ENCODE peak calls at places on chromosome 16, in six cellular contexts. P, L, N, J, R and B are unnamed samples.

GRCh38 chr16:27113341-27113841 is 46.7 kb downstream of the C16orf82 start:
- DNase-seq in P (no peak), L (no peak), N (no peak), J (no peak), R (no peak), B (no peak)

GRCh38 chr16:4426021-4426684 is 485 bp downstream of the DNAJA3 start:
- DNase-seq in P (peak), L (no peak), N (no peak), J (no peak), R (no peak), B (no peak)

GRCh38 chr16:4263504-4264436 is 9.1 kb downstream of the TFAP4 start:
- DNase-seq in P (peak), L (peak), N (peak), J (no peak), R (peak), B (peak)

GRCh38 chr16:24851700-24852099 is 5.9 kb downstream of the SLC5A11 start:
- DNase-seq in P (no peak), L (no peak), N (no peak), J (no peak), R (no peak), B (no peak)

GRCh38 chr16:65494609-65495008 is 372.7 kb upstream of the CDH11 start:
- DNase-seq in P (no peak), L (no peak), N (no peak), J (no peak), R (no peak), B (no peak)

GRCh38 chr16:88561485-88562369 is 8.5 kb upstream of the ZC3H18 start:
- DNase-seq in P (peak), L (peak), N (no peak), J (no peak), R (no peak), B (peak)

GRCh38 chr16:13935408-13935807 is 15.5 kb downstream of the ERCC4 start:
- DNase-seq in P (no peak), L (no peak), N (no peak), J (no peak), R (no peak), B (no peak)

GRCh38 chr16:61726125-61726524 is 310.1 kb downstream of the CDH8 start:
- DNase-seq in P (no peak), L (no peak), N (no peak), J (no peak), R (no peak), B (no peak)

GRCh38 chr16:70417661-70418060 is 21.2 kb downstream of the ST3GAL2 start:
- DNase-seq in P (no peak), L (no peak), N (no peak), J (no peak), R (no peak), B (no peak)

GRCh38 chr16:52469775-52470174 is 77.2 kb downstream of the TOX3 start:
- DNase-seq in P (peak), L (no peak), N (no peak), J (no peak), R (no peak), B (no peak)

GRCh38 chr16:27432600-27432957 is 30.6 kb downstream of the IL21R start:
- DNase-seq in P (no peak), L (no peak), N (peak), J (no peak), R (peak), B (no peak)

GRCh38 chr16:23679986-23680336 is 1.3 kb downstream of the PLK1 start:
- DNase-seq in P (no peak), L (no peak), N (no peak), J (no peak), R (no peak), B (no peak)

GRCh38 chr16:2213817-2214720 is 571 bp downstream of the PGP start:
- DNase-seq in P (no peak), L (peak), N (no peak), J (no peak), R (no peak), B (no peak)

GRCh38 chr16:71628810-71629209 is 2.8 kb downstream of the MARVELD3 start:
- DNase-seq in P (no peak), L (no peak), N (no peak), J (no peak), R (no peak), B (no peak)

GRCh38 chr16:50467943-50468748 is 80.0 kb upstream of the NKD1 start:
- DNase-seq in P (no peak), L (peak), N (no peak), J (no peak), R (peak), B (peak)

GRCh38 chr16:30997887-30998711 is 12.3 kb downstream of the STX1B start:
- DNase-seq in P (peak), L (no peak), N (no peak), J (no peak), R (no peak), B (no peak)

GRCh38 chr16:78794581-78795300 is 695.3 kb downstream of the WWOX start:
- DNase-seq in P (no peak), L (no peak), N (no peak), J (no peak), R (peak), B (no peak)

GRCh38 chr16:58732545-58733247 is 1.4 kb downstream of the GOT2 start:
- DNase-seq in P (no peak), L (no peak), N (no peak), J (no peak), R (no peak), B (no peak)

GRCh38 chr16:638034-638543 is 2.0 kb upstream of the METTL26 start:
- DNase-seq in P (no peak), L (no peak), N (no peak), J (no peak), R (no peak), B (no peak)

GRCh38 chr16:637081-638018 is 1.2 kb upstream of the METTL26 start:
- DNase-seq in P (peak), L (peak), N (peak), J (no peak), R (peak), B (peak)

GRCh38 chr16:635573-636205 is 416 bp downstream of the METTL26 start:
- DNase-seq in P (no peak), L (no peak), N (no peak), J (no peak), R (no peak), B (no peak)

GRCh38 chr16:634996-635395 is 1.1 kb downstream of the METTL26 start:
- DNase-seq in P (no peak), L (no peak), N (no peak), J (no peak), R (no peak), B (no peak)

DNA sequence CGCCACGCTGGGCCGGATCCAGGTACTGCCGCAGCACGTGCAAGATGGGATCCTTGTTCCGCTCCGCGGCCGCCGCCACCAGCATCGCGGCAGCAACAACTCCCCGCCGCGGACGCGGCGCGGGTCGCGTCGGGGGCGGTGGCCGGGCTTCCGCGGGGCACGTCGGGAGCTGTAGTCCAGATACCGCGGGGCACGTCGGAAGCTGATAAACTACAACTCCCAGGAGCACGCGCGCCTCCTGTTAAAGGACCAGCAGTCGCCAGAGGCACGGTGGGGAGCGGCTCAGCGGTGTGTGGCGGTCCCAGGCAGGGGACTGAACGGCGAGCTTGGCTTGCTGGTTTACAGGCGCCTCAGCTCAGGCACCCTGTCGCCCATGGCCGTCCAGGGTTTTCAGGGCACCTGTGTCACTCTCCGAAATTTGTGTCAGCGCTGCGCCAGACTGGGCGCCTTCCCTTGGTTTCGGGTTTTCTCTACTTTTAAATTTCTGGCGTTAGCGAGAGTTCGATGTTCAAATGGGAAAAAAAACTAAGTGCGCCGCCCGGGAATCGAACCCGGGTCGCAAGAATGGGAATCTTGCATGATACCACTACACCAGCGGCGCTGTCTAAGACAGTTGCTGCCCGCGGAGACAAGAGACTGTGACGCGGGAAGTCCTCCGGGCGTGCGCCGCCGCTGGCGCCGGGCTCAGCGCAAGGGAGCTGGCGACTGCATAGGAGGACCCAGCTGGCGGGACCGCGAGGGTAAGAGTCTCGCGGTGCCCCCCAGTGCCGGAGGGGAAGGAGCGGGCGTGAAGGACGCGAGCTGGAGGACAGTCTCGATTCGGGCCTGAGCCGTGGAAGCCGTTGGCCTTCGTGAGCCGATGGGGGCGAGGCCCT is at the start of gene METTL26:
- DNase-seq in P (peak), L (peak), N (peak), J (no peak), R (peak), B (peak)
- TF ChIP-seq EP300 in P (peak), L (no peak), N (no peak), J (no peak), R (no peak), B (no peak)

DNA sequence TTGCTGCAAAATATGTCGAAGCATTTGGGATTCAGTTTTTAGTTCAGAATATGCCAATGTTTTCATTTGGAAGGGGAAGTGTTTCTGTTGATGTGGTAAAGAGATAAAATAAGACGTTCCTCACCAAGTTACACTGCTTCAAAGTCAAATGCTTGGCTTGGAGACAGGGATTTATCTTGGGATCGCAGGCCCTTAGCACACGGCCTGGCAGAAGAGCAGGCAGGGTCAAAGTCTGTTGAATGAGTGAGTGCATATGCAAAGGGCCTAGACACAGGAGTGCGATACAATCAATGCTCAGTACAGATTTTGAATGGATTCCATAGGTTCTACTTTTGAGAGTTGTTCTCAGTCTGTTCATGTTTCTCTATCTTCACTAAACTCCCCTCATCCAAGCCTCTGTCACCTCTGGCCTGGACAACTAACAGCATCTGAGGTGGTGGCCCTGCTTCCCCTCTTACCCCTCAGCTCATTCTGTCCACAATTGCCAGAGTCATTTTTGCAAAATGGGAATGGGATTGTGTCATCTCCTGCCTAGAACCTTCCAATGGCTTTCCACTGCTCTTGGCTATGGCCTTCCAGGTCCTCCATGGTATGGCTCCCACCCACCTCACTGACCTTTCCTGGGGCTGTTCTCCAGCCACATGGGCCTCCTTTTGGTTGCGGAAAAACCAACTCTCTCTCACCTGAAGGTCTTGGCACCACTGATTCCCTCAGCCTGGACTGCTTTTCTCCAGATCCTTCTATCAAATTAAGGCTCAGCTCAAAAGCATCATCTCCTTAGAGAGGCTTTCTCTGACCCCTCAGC is 3.2 kb downstream of the DEXI start:
- DNase-seq in P (no peak), L (no peak), N (no peak), J (no peak), R (no peak), B (no peak)
- TF ChIP-seq EP300 in P (no peak), L (no peak), N (no peak), J (no peak), R (no peak), B (no peak)

DNA sequence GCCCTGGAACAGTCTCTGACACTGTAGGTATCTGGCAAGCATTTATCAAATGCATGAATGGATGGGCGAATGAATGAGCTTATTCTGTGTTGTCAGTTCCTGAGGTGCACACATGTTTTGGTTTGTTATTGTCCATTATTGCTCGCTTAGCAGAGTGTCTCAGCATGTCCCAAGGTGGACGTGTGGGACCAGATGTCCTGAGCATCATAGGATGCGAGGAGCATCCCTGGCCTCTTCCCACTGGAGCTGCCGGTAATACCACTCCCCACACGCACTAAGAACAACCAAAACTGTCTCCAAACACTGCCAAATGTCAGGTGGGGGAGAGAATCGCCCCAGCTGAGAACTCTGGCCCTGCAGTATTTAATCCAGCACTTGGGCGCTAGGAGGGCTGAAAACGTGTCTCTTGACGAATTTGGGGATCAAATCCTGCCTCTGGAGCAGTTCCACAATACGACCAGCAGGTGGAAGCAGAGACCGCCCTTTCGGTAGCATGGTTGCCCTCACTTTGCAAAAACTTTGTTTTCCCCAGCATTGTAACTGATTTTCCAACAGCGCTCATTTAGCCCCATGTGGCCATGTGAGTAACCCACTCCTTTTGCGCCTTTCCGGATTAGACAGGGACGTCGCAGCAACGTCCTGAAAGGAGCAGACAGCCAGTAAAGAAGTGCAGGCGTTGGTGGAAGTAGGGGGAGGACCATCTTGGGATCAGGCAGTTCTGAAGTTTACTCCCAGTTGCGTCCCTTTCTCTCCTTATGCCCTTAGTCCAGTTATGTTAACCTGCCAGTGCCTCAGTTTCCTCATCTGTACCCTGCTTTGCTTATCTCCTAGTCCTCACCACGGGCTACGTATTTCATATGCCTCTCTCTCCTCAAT is 22.7 kb downstream of the TMEM114 start:
- DNase-seq in P (peak), L (peak), N (peak), J (peak), R (peak), B (peak)
- TF ChIP-seq EP300 in P (no peak), L (no peak), N (no peak), J (peak), R (no peak), B (no peak)

GRCh38 chr16:84795338-84796053 is 24.3 kb upstream of the CRISPLD2 start:
- DNase-seq in P (no peak), L (peak), N (peak), J (no peak), R (peak), B (peak)
- TF ChIP-seq EP300 in P (no peak), L (peak), N (peak), J (no peak), R (peak), B (peak)

GRCh38 chr16:86470964-86471363 is 39.4 kb upstream of the FOXF1 start:
- DNase-seq in P (no peak), L (no peak), N (no peak), J (no peak), R (no peak), B (no peak)
- TF ChIP-seq EP300 in P (no peak), L (no peak), N (no peak), J (no peak), R (no peak), B (no peak)